ENCODE peak calls at places on chromosomes 2 and 18, in four cellular contexts. F is astrocyte of the cerebellum, S is esophagus muscularis mucosa, X is NCI-H82. R is an unnamed sample.

GRCh38 chr2:9655441-9656269 is 24.9 kb upstream of the YWHAQ start:
- DNase-seq in X (no peak), F (peak), S (no peak), R (no peak)

GRCh38 chr18:79246309-79247108 is 149.2 kb upstream of the NFATC1 start:
- DNase-seq in S (no peak), F (peak), X (peak), R (peak)

GRCh38 chr18:78976697-78977626 is 2.7 kb upstream of the SALL3 start:
- DNase-seq in X (no peak), S (no peak), F (no peak), R (no peak)

GRCh38 chr2:226611944-226612318 is 187.7 kb downstream of the IRS1 start:
- DNase-seq in S (no peak), F (no peak), X (no peak), R (no peak)

GRCh38 chr2:71281950-71282349 is 49.6 kb upstream of the ZNF638 start:
- DNase-seq in F (no peak), X (no peak), S (no peak), R (no peak)

GRCh38 chr18:77165489-77166415 is 33.2 kb upstream of the MBP start:
- DNase-seq in S (no peak), F (no peak), X (no peak), R (no peak)

GRCh38 chr18:30957086-30957485 is 85.5 kb downstream of the DSC3 start:
- DNase-seq in X (peak), F (peak), S (no peak), R (no peak)

GRCh38 chr2:233460726-233461431 is 105.7 kb downstream of the USP40 start:
- DNase-seq in F (no peak), S (no peak), X (no peak), R (no peak)

GRCh38 chr2:191675807-191676667 is 1.9 kb upstream of the NABP1 start:
- DNase-seq in F (no peak), X (peak), S (no peak), R (peak)

GRCh38 chr18:23115683-23116096 is 19.6 kb upstream of the CABLES1 start:
- DNase-seq in F (peak), S (no peak), X (no peak), R (peak)

GRCh38 chr18:78565240-78565639 is 414.4 kb upstream of the SALL3 start:
- DNase-seq in F (no peak), S (no peak), X (no peak), R (no peak)

GRCh38 chr2:71299507-71299906 is 32.1 kb upstream of the ZNF638 start:
- DNase-seq in X (peak), F (peak), S (no peak), R (no peak)

GRCh38 chr2:46954951-46955571 is 39.5 kb upstream of the MCFD2 start:
- DNase-seq in S (no peak), F (peak), X (no peak), R (peak)

R was measured in H4.